ENCODE peak calls at places on chromosomes 13 and 19, in five cellular contexts. A is mammary epithelial cell; N is cerebellum; G is activated naive CD8-positive, alpha-beta T cell treated with anti-CD3 and anti-CD28 coated beads, Interleukin-2, amount 50 U/mL, for 24 hours; T is activated T-cell treated with anti-CD3 and anti-CD28 coated beads, Interleukin-2, amount 50 U/mL, for 48 hours. R is an unnamed sample.
A peak's percentile ranks its signal among the peaks of the same experiment; 100 is the strongest.

GRCh38 chr19:55536366-55536765 is 567 bp downstream of the SBK2 start:
- DNase-seq in A (no peak), N (no peak), G (no peak), T (no peak), R (no peak)

GRCh38 chr19:3275583-3276340 is 51.3 kb downstream of the CELF5 start:
- DNase-seq in A (peak; percentile 83), N (peak; percentile 81), G (peak; percentile 93), T (peak; percentile 94), R (peak; percentile 82)

GRCh38 chr19:43532571-43532961 is 422 bp upstream of the ZNF575 start:
- DNase-seq in A (no peak), N (peak; percentile 71), G (no peak), T (no peak), R (peak; percentile 85)

GRCh38 chr19:10288662-10289166 is 1.0 kb upstream of the ICAM5 start:
- DNase-seq in A (no peak), N (no peak), G (peak; percentile 63), T (peak; percentile 73), R (peak; percentile 89)

GRCh38 chr13:80604094-80604493 is 263.2 kb upstream of the SPRY2 start:
- DNase-seq in A (no peak), N (no peak), G (no peak), T (no peak), R (no peak)

GRCh38 chr13:106721599-106721998 is 153.7 kb upstream of the ARGLU1 start:
- DNase-seq in A (no peak), N (no peak), G (no peak), T (no peak), R (no peak)

GRCh38 chr13:26328326-26328725 is 74.4 kb downstream of the CDK8 start:
- DNase-seq in A (no peak), N (no peak), G (no peak), T (no peak), R (no peak)

GRCh38 chr13:110214637-110215036 is 92.3 kb downstream of the COL4A1 start:
- DNase-seq in A (no peak), N (no peak), G (no peak), T (no peak), R (no peak)

GRCh38 chr19:1501200-1501595 is 10.2 kb downstream of the REEP6 start:
- DNase-seq in A (no peak), N (no peak), G (no peak), T (no peak), R (no peak)

R was measured in Kasumi-1.